ENCODE peak calls at places on chromosomes 12 and 14, in four cellular contexts. C is HepG2, G is SK-N-SH, P is HCT116. F is an unnamed sample.

GRCh38 chr12:89708793-89709156 is at the start of gene ATP2B1:
- DNase-seq in C (peak), G (peak), P (peak), F (peak)

GRCh38 chr12:116534341-116535121 is 24.6 kb upstream of the MAP1LC3B2 start:
- DNase-seq in C (no peak), G (peak), P (no peak), F (no peak)

GRCh38 chr12:82047480-82047879 is 288.3 kb upstream of the PPFIA2 start:
- DNase-seq in C (no peak), G (no peak), P (no peak), F (no peak)

GRCh38 chr14:60163741-60164140 is 1.5 kb downstream of the DHRS7 start:
- DNase-seq in C (no peak), G (no peak), P (no peak), F (no peak)

GRCh38 chr12:107352347-107353081 is 259.2 kb upstream of the CRY1 start:
- DNase-seq in C (peak), G (no peak), P (no peak), F (no peak)

GRCh38 chr12:19822476-19822875 is 383.2 kb downstream of the AEBP2 start:
- DNase-seq in C (no peak), G (no peak), P (no peak), F (no peak)

GRCh38 chr12:120994589-120995337 is 16.4 kb downstream of the HNF1A start:
- DNase-seq in C (no peak), G (no peak), P (peak), F (no peak)

GRCh38 chr14:79248771-79249170 is 962.5 kb downstream of the DIO2 start:
- DNase-seq in C (no peak), G (no peak), P (no peak), F (no peak)

GRCh38 chr12:117985182-117985581 is 16.4 kb upstream of the KSR2 start:
- DNase-seq in C (no peak), G (no peak), P (peak), F (no peak)

GRCh38 chr14:100586520-100587247 is 533 bp downstream of the BEGAIN start:
- DNase-seq in C (no peak), G (peak), P (peak), F (peak)

GRCh38 chr12:53205747-53206146 is 1.3 kb downstream of the ITGB7 start:
- DNase-seq in C (no peak), G (no peak), P (no peak), F (peak)

GRCh38 chr12:54340845-54341244 is 15.9 kb downstream of the COPZ1 start:
- DNase-seq in C (peak), G (no peak), P (no peak), F (no peak)

GRCh38 chr14:37901978-37902377 is 305.7 kb upstream of the SSTR1 start:
- DNase-seq in C (no peak), G (no peak), P (no peak), F (no peak)

GRCh38 chr14:88258026-88258425 is 65.0 kb downstream of the KCNK10 start:
- DNase-seq in C (no peak), G (no peak), P (no peak), F (no peak)

GRCh38 chr12:81294325-81295190 is 216.7 kb downstream of the ACSS3 start:
- DNase-seq in C (no peak), G (no peak), P (no peak), F (no peak)

GRCh38 chr14:31934767-31935266 is 142.3 kb upstream of the ARHGAP5 start:
- DNase-seq in C (peak), G (peak), P (peak), F (peak)

GRCh38 chr14:31935406-31935805 is 141.7 kb upstream of the ARHGAP5 start:
- DNase-seq in C (peak), G (no peak), P (no peak), F (no peak)

GRCh38 chr14:31936100-31936499 is 141.0 kb upstream of the ARHGAP5 start:
- DNase-seq in C (peak), G (no peak), P (no peak), F (no peak)

GRCh38 chr14:31939934-31940333 is 137.2 kb upstream of the ARHGAP5 start:
- DNase-seq in C (no peak), G (no peak), P (no peak), F (no peak)

DNA sequence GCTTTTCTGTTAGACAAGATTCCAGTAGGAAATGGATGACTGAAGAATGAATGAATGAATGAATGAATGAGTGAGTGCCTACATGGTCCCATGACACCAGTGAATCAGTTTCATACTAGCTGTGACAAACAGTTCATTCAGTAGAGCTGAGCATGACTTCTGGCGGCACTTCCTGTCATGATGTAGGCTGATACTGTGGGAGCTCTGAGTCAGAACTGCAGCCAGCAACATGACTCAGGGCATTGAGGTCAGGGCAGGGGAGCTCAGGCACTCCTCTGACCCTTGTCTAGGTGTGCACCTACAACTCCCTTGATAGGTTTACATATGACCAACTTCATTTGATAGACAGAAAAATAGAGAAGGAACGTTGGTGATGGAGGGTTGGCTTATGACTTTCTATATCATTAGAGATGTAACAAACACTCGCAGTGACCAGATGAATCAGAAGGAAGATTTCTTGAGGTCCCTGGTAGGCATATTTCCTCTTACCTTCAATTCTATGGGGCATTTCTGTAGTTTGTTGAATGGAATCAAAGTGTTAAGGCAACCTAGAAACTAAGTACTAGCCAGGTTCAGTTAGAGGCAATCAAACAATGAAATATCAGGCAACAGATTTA is 139.3 kb upstream of the ARHGAP5 start:
- DNase-seq in C (peak), G (no peak), P (peak), F (peak)
- TF ChIP-seq ELF1 in C (peak), G (no peak), P (no peak), F (peak)

DNA sequence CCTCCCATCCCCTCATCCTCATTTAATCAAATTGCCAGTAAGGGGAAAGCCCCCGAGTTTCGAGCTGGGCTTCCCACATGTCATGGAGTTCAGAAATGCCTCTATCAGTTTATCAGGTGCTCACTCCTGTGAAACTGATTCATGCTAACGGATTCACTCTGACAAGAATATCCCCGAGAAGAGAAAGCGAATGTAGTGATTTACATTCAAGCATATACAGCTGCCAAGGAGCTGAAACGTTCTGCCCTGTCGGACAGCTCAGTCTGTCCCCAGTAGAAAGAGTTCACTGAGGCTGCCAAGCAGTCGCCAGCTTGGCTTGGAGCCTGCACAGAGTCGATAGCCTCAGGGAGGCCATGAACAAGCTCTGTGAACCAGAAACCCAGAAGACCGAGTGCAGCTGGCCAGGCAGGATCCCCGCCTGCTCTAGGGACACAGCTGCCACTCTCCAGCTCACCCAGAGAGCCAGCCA is 88.4 kb downstream of the TMCC3 start:
- DNase-seq in C (no peak), G (peak), P (no peak), F (no peak)
- TF ChIP-seq ELF1 in C (no peak), G (no peak), P (no peak), F (no peak)

GRCh38 chr12:78636253-78636855 is 228.2 kb upstream of the SYT1 start:
- DNase-seq in C (no peak), G (no peak), P (no peak), F (no peak)
- TF ChIP-seq ELF1 in C (no peak), G (no peak), P (no peak), F (no peak)

DNA sequence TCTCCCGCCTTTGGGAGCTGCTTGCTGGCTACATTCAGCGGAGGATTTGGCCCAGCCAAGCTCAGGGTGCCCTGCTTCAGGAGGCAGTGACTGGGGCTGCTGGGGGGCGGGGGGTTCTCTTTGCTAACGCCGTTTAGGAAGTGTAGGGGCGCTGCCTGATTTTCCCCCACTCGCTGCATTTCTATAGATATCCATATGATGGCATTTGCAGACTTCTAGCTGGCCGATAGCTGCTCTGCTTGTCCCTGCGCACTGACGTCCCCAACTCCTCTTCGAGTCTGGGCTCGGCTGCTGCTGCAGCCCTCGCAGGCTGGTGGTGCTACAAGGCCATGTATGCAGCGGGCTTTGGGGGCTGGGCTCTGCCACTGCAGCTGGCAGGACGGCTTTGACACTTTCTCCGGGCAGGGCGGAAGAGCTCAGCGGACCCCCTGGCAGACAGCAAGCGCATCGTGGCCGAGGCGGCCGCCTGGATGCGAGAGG is 3.1 kb downstream of the LRFN5 start:
- DNase-seq in C (no peak), G (peak), P (no peak), F (no peak)
- TF ChIP-seq ELF1 in C (no peak), G (no peak), P (no peak), F (no peak)

GRCh38 chr14:61322011-61322798 is 826 bp downstream of the PRKCH start:
- DNase-seq in C (no peak), G (peak), P (no peak), F (no peak)
- TF ChIP-seq ELF1 in C (no peak), G (no peak), P (no peak), F (no peak)

F was measured in K562.